ENCODE peak calls at places on chromosomes 7 and 10, in six cellular contexts. N is Calu3, B is A673, I is mammary epithelial cell, X is PC-3, J is neural crest cell. V is an unnamed sample.

GRCh38 chr7:94183289-94183749 is 179.2 kb upstream of the BET1 start:
- DNase-seq in X (peak), N (peak), I (peak), B (peak), J (no peak), V (no peak)

GRCh38 chr7:27171636-27172387 is 2.3 kb downstream of the HOXA10 start:
- DNase-seq in N (no peak), J (no peak), X (no peak), B (no peak), I (peak), V (no peak)

GRCh38 chr7:116671681-116672595 is at the start of gene MET:
- DNase-seq in J (peak), X (peak), I (peak), B (peak), N (peak), V (peak)

GRCh38 chr7:150990416-150991186 is at the start of gene NOS3:
- DNase-seq in X (peak), B (no peak), J (no peak), I (peak), N (peak), V (no peak)

GRCh38 chr7:87312215-87312865 is 33.1 kb upstream of the CROT start:
- DNase-seq in X (peak), I (peak), N (peak), B (peak), J (peak), V (peak)

GRCh38 chr7:128032605-128033235 is 1.5 kb upstream of the LRRC4 start:
- DNase-seq in I (no peak), X (no peak), B (peak), N (no peak), J (peak), V (no peak)

GRCh38 chr7:41745451-41745850 is 42.6 kb upstream of the INHBA start:
- DNase-seq in X (no peak), B (no peak), N (no peak), I (no peak), J (no peak), V (no peak)

GRCh38 chr7:2829040-2829439 is 15.1 kb downstream of the GNA12 start:
- DNase-seq in J (no peak), N (no peak), X (no peak), B (no peak), I (no peak), V (no peak)

GRCh38 chr10:113179966-113180365 is 229.9 kb downstream of the TCF7L2 start:
- DNase-seq in I (no peak), B (no peak), X (no peak), J (no peak), N (no peak), V (no peak)

GRCh38 chr10:99852481-99853213 is 70.2 kb downstream of the ABCC2 start:
- DNase-seq in B (no peak), X (no peak), I (no peak), N (no peak), J (no peak), V (no peak)

GRCh38 chr7:44098092-44099068 is 5.8 kb upstream of the AEBP1 start:
- DNase-seq in I (no peak), X (no peak), B (no peak), J (no peak), N (no peak), V (no peak)

GRCh38 chr7:99551329-99551728 is 585 bp downstream of the FAM200A start:
- DNase-seq in X (no peak), N (no peak), I (no peak), B (no peak), J (no peak), V (no peak)

GRCh38 chr7:87146740-87147386 is 5.4 kb upstream of the DMTF1 start:
- DNase-seq in N (no peak), B (no peak), X (no peak), I (no peak), J (no peak), V (no peak)

GRCh38 chr7:96308253-96308949 is 13.5 kb downstream of the SLC25A13 start:
- DNase-seq in X (no peak), N (no peak), J (no peak), B (no peak), I (no peak), V (no peak)

GRCh38 chr10:13709931-13710690 is 123.3 kb downstream of the PRPF18 start:
- DNase-seq in X (no peak), N (no peak), J (no peak), B (no peak), I (no peak), V (no peak)

GRCh38 chr10:33196710-33197406 is 137.6 kb downstream of the NRP1 start:
- DNase-seq in J (no peak), N (peak), B (peak), X (no peak), I (no peak), V (no peak)

GRCh38 chr7:27167916-27168264 is 2.6 kb upstream of the HOXA9 start:
- DNase-seq in B (no peak), J (no peak), I (no peak), X (peak), N (no peak), V (no peak)

GRCh38 chr10:87829986-87830732 is 12.1 kb upstream of the ATAD1 start:
- DNase-seq in J (no peak), N (no peak), I (peak), X (no peak), B (no peak), V (no peak)

GRCh38 chr7:156177396-156178055 is 365.3 kb upstream of the SHH start:
- DNase-seq in X (no peak), J (no peak), B (no peak), I (no peak), N (no peak), V (no peak)

GRCh38 chr10:61376908-61377368 is 76.2 kb downstream of the TMEM26 start:
- DNase-seq in X (no peak), N (no peak), J (no peak), I (no peak), B (no peak), V (no peak)

GRCh38 chr10:111079241-111079760 is 2.5 kb downstream of the ADRA2A start:
- DNase-seq in I (no peak), B (no peak), N (no peak), J (no peak), X (no peak), V (no peak)

GRCh38 chr7:116802784-116803183 is 59.6 kb upstream of the CAPZA2 start:
- DNase-seq in I (peak), B (peak), N (peak), J (peak), X (peak), V (peak)

GRCh38 chr10:43384252-43385221 is 13.1 kb downstream of the FXYD4 start:
- DNase-seq in I (no peak), B (no peak), N (no peak), X (peak), J (no peak), V (no peak)

GRCh38 chr7:75650062-75650461 is 88.7 kb downstream of the HIP1 start:
- DNase-seq in X (no peak), I (no peak), J (no peak), N (no peak), B (no peak), V (peak)

GRCh38 chr7:100155553-100156317 is 2.8 kb downstream of the TRAPPC14 start:
- DNase-seq in B (no peak), N (no peak), X (no peak), I (no peak), J (no peak), V (no peak)

GRCh38 chr7:130400120-130400572 is 19.9 kb downstream of the CPA1 start:
- DNase-seq in I (no peak), N (no peak), X (no peak), B (no peak), J (no peak), V (no peak)

GRCh38 chr7:83672157-83672556 is 23.2 kb upstream of the SEMA3E start:
- DNase-seq in N (no peak), I (no peak), X (no peak), B (no peak), J (no peak), V (no peak)

GRCh38 chr10:45580371-45580770 is 92.2 kb downstream of the ZFAND4 start:
- DNase-seq in X (no peak), I (no peak), J (no peak), B (no peak), N (no peak), V (no peak)

GRCh38 chr7:137454169-137455166 is 110.9 kb upstream of the PTN start:
- DNase-seq in X (peak), J (no peak), N (no peak), B (peak), I (peak), V (no peak)

GRCh38 chr7:2792856-2793487 is 51.1 kb downstream of the GNA12 start:
- DNase-seq in I (no peak), J (no peak), X (no peak), B (no peak), N (no peak), V (no peak)

GRCh38 chr10:44928462-44928861 is 17.3 kb downstream of the TMEM72 start:
- DNase-seq in N (no peak), X (no peak), I (no peak), B (no peak), J (no peak), V (no peak)

GRCh38 chr7:80724249-80724871 is 85.9 kb downstream of the CD36 start:
- DNase-seq in J (no peak), X (peak), I (no peak), N (no peak), B (no peak), V (no peak)

GRCh38 chr7:139651308-139651707 is 126.5 kb downstream of the HIPK2 start:
- DNase-seq in B (no peak), I (peak), J (no peak), X (peak), N (no peak), V (no peak)

GRCh38 chr10:104315486-104315921 is 22.8 kb downstream of the ITPRIP start:
- DNase-seq in J (no peak), B (no peak), X (no peak), I (no peak), N (no peak), V (no peak)

GRCh38 chr10:27620425-27621397 is 116.6 kb downstream of the RAB18 start:
- DNase-seq in B (peak), I (peak), X (no peak), N (no peak), J (no peak), V (no peak)

GRCh38 chr7:55520426-55521140 is 51.7 kb downstream of the VOPP1 start:
- DNase-seq in I (no peak), B (no peak), J (no peak), X (no peak), N (no peak), V (no peak)

GRCh38 chr10:89668391-89669180 is 23.5 kb upstream of the PANK1 start:
- DNase-seq in N (no peak), X (peak), J (no peak), I (peak), B (no peak), V (no peak)

GRCh38 chr10:69323622-69324021 is 45.3 kb downstream of the HK1 start:
- DNase-seq in X (no peak), J (no peak), I (no peak), N (no peak), B (no peak), V (no peak)

GRCh38 chr10:96496281-96496925 is 17.3 kb downstream of the TLL2 start:
- DNase-seq in N (no peak), B (no peak), I (no peak), J (peak), X (peak), V (peak)

DNA sequence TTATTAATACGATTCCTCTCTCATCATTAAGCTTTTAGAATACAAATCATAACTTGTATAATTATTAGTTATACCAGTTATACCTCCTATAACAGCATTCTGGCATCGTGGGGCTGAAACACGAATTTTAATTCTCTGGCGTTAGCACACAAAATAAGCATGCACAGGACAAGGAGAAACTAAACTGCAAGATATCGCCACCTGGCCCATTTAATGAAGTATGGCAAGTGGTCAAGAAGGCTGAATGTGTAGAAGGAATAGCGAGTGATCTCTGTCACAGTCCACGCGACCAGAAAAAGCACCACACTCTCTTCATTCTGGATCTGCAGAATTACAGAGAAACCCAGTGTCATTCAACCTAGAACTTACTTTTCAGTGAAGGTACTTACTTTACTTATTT is 18.1 kb downstream of the HACD1 start:
- DNase-seq in J (no peak), B (peak), X (peak), I (no peak), N (no peak), V (peak)
- TF ChIP-seq CTCF in J (peak), B (peak), X (peak), I (no peak), N (no peak), V (no peak)

GRCh38 chr10:21989453-21990154 is 13.9 kb downstream of the DNAJC1 start:
- DNase-seq in N (peak), I (peak), B (peak), X (peak), J (peak), V (peak)
- TF ChIP-seq CTCF in N (peak), I (peak), B (peak), X (peak), J (peak), V (no peak)

GRCh38 chr10:3082290-3082689 is 14.9 kb downstream of the PFKP start:
- DNase-seq in N (no peak), I (no peak), J (no peak), X (no peak), B (no peak), V (no peak)

GRCh38 chr10:3081383-3081981 is 14.1 kb downstream of the PFKP start:
- DNase-seq in I (no peak), X (peak), J (no peak), N (no peak), B (no peak), V (no peak)

GRCh38 chr10:3077940-3078630 is 10.7 kb downstream of the PFKP start:
- DNase-seq in N (peak), X (no peak), I (no peak), B (peak), J (no peak), V (no peak)

GRCh38 chr10:3077506-3077905 is 10.2 kb downstream of the PFKP start:
- DNase-seq in N (no peak), B (no peak), I (no peak), J (no peak), X (peak), V (no peak)

DNA sequence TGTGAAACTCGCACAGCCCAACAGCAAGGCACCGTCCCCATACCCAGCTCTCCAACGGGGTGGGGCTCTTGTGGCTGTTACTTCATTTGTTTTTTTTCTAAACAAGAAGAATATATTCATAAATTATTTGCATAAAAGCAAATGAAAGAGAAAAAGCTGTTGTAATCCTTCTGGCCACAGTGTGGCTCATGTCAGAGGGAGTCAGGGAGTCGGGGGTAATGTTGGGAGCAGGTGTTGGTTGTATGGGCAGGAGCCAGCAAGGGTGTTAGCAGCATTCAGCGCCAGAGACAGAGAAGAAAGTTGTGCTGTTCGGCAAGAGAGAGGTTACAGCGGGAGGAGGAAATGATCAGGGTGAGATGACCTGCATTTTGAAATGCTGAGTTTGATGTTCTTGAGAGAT is 13.3 kb downstream of the PFKP start:
- DNase-seq in I (no peak), X (no peak), B (no peak), J (no peak), N (no peak), V (no peak)
- TF ChIP-seq CTCF in I (no peak), X (no peak), B (no peak), J (no peak), N (no peak), V (no peak)

GRCh38 chr7:13911920-13912319 is 77.5 kb downstream of the ETV1 start:
- DNase-seq in N (no peak), X (no peak), J (no peak), I (no peak), B (no peak), V (no peak)
- TF ChIP-seq CTCF in N (no peak), X (no peak), J (no peak), I (no peak), B (no peak), V (no peak)

V was measured in endothelial cell.